ENCODE peak calls at places on chromosomes 12 and 14, in five cellular contexts. S is heart left ventricle; C is keratinocyte; R is CD8-positive, alpha-beta memory T cell; J is adrenal gland. G is an unnamed sample. For H3K36me3, the result is how much of the 10 kb centered on the place peaks cover.

GRCh38 chr14:54170301-54170700 is 213.7 kb upstream of the BMP4 start:
- DNase-seq in S (no peak), C (no peak), R (no peak), J (no peak), G (no peak)

GRCh38 chr14:24943024-24943423 is 106.9 kb downstream of the STXBP6 start:
- DNase-seq in S (no peak), C (no peak), R (no peak), J (no peak), G (peak)

GRCh38 chr14:91123201-91123600 is 9.3 kb downstream of the DGLUCY start:
- DNase-seq in S (no peak), C (no peak), R (no peak), J (no peak), G (peak)

GRCh38 chr14:102040153-102040552 is 46.7 kb downstream of the HSP90AA1 start:
- DNase-seq in S (no peak), C (no peak), R (no peak), J (no peak), G (no peak)

GRCh38 chr12:55142896-55143870 is 17.0 kb downstream of the OR9K2 start:
- DNase-seq in S (no peak), C (peak), R (peak), J (peak), G (no peak)

GRCh38 chr12:109383240-109383639 is 35.5 kb downstream of the MYO1H start:
- DNase-seq in S (no peak), C (no peak), R (no peak), J (no peak), G (no peak)

GRCh38 chr12:109753054-109753401 is 39.4 kb downstream of the FAM222A start:
- DNase-seq in S (no peak), C (no peak), R (no peak), J (peak), G (peak)

GRCh38 chr12:15193927-15194326 is 27.3 kb downstream of the RERG start:
- DNase-seq in S (no peak), C (no peak), R (no peak), J (no peak), G (no peak)

GRCh38 chr14:22837059-22837749 is 819 bp downstream of the MMP14 start:
- DNase-seq in S (peak), C (no peak), R (no peak), J (peak), G (peak)

GRCh38 chr12:110627500-110628195 is 13.7 kb downstream of the TCTN1 start:
- DNase-seq in S (no peak), C (no peak), R (no peak), J (no peak), G (no peak)

GRCh38 chr12:56046027-56046780 is 4.5 kb downstream of the RPS26 start:
- DNase-seq in S (no peak), C (no peak), R (no peak), J (no peak), G (no peak)

GRCh38 chr14:85531141-85531593 is 1.2 kb downstream of the FLRT2 start:
- DNase-seq in S (peak), C (no peak), R (no peak), J (peak), G (peak)

GRCh38 chr12:114314403-114314802 is 91.5 kb downstream of the TBX5 start:
- DNase-seq in S (no peak), C (no peak), R (no peak), J (no peak), G (no peak)

GRCh38 chr14:67263499-67264149 is 22.4 kb downstream of the PALS1 start:
- DNase-seq in S (no peak), C (no peak), R (no peak), J (no peak), G (no peak)

GRCh38 chr14:72610096-72610830 is 283.6 kb downstream of the DPF3 start:
- DNase-seq in S (no peak), C (peak), R (no peak), J (no peak), G (no peak)

GRCh38 chr14:69687963-69688649 is 76.7 kb downstream of the SUSD6 start:
- DNase-seq in S (no peak), C (no peak), R (no peak), J (no peak), G (no peak)

GRCh38 chr12:20184514-20184913 is 183.8 kb upstream of the PDE3A start:
- DNase-seq in S (no peak), C (no peak), R (no peak), J (no peak), G (no peak)

GRCh38 chr14:32419429-32419828 is 90.3 kb downstream of the AKAP6 start:
- DNase-seq in S (no peak), C (no peak), R (no peak), J (no peak), G (no peak)

GRCh38 chr12:118853634-118854033 is 127.7 kb upstream of the SRRM4 start:
- DNase-seq in S (no peak), C (no peak), R (no peak), J (no peak), G (no peak)

GRCh38 chr12:127621366-127621765 is 645.6 kb upstream of the TMEM132C start:
- DNase-seq in S (no peak), C (no peak), R (no peak), J (no peak), G (no peak)

GRCh38 chr12:28794796-28795195 is 354.3 kb upstream of the FAR2 start:
- DNase-seq in S (no peak), C (no peak), R (no peak), J (no peak), G (no peak)

GRCh38 chr12:50415899-50416479 is 15.3 kb downstream of the LARP4 start:
- DNase-seq in S (no peak), C (no peak), R (no peak), J (no peak), G (no peak)

GRCh38 chr12:92927436-92928116 is 1.5 kb downstream of the EEA1 start:
- DNase-seq in S (no peak), C (no peak), R (peak), J (no peak), G (no peak)

GRCh38 chr12:41663487-41664258 is 475.6 kb downstream of the PDZRN4 start:
- DNase-seq in S (no peak), C (no peak), R (no peak), J (no peak), G (no peak)

GRCh38 chr12:111314949-111315539 is 53.9 kb downstream of the PHETA1 start:
- DNase-seq in S (no peak), C (no peak), R (no peak), J (no peak), G (no peak)

GRCh38 chr12:53670966-53671365 is 4.9 kb downstream of the ATP5MC2 start:
- DNase-seq in S (no peak), C (no peak), R (no peak), J (no peak), G (no peak)

GRCh38 chr12:14395059-14395778 is 29.7 kb downstream of the ATF7IP start:
- DNase-seq in S (no peak), C (no peak), R (no peak), J (no peak), G (no peak)

GRCh38 chr12:692274-692673 is 29.0 kb upstream of the NINJ2 start:
- DNase-seq in S (no peak), C (no peak), R (no peak), J (no peak), G (no peak)

GRCh38 chr12:1130164-1130563 is 139.1 kb downstream of the ERC1 start:
- DNase-seq in S (no peak), C (no peak), R (no peak), J (no peak), G (no peak)

GRCh38 chr12:100024974-100025555 is 40.3 kb upstream of the ANKS1B start:
- DNase-seq in S (no peak), C (no peak), R (no peak), J (no peak), G (no peak)

GRCh38 chr12:132319359-132319950 is 9.9 kb downstream of the GALNT9 start:
- DNase-seq in S (no peak), C (no peak), R (no peak), J (no peak), G (peak)

GRCh38 chr12:4830568-4830967 is 79.1 kb upstream of the KCNA1 start:
- DNase-seq in S (no peak), C (no peak), R (no peak), J (no peak), G (no peak)

GRCh38 chr14:22221508-22221907 is 367.5 kb downstream of the DAD1 start:
- DNase-seq in S (no peak), C (no peak), R (no peak), J (no peak), G (no peak)

GRCh38 chr12:64304571-64304970 is 82.5 kb upstream of the KICS2 start:
- DNase-seq in S (no peak), C (no peak), R (no peak), J (no peak), G (no peak)

DNA sequence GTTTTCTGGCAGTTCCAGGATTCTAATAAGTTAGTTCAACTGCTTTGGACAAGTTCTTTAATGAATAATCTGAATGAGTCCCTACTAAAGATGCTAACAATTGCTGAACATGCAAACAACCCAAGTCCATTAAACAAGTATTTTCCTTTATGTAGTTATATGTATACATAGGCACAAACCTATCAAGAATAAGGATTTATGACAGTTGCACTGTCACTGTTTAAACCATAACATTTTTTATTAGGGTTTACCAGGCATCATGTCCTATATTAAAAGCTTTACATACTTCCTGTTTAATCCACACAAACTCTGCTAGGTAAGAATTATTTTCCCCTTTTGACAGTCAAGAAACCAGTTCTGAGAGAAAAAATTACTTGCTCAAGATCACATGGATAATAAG is 31.9 kb upstream of the COCH start:
- DNase-seq in S (no peak), C (no peak), R (no peak), J (no peak), G (no peak)
- H3K27ac ChIP-seq in S (no peak), C (no peak), R (no peak), J (no peak), G (no peak)

GRCh38 chr14:49769171-49769570 is 1.2 kb downstream of the KLHDC2 start:
- DNase-seq in S (no peak), C (no peak), R (no peak), J (peak), G (no peak)

GRCh38 chr14:49769581-49770211 is 1.7 kb downstream of the KLHDC2 start:
- DNase-seq in S (no peak), C (no peak), R (no peak), J (peak), G (no peak)

GRCh38 chr14:49768301-49769121 is 558 bp downstream of the KLHDC2 start:
- DNase-seq in S (peak), C (peak), R (peak), J (peak), G (peak)

GRCh38 chr14:49767473-49768300 is at the start of gene KLHDC2:
- DNase-seq in S (peak), C (no peak), R (peak), J (peak), G (peak)

GRCh38 chr14:49766839-49767238 is 1.1 kb upstream of the KLHDC2 start:
- DNase-seq in S (no peak), C (no peak), R (no peak), J (peak), G (no peak)
- H3K4me3 ChIP-seq in S (peak), C (peak), R (peak), J (peak), G (peak)

DNA sequence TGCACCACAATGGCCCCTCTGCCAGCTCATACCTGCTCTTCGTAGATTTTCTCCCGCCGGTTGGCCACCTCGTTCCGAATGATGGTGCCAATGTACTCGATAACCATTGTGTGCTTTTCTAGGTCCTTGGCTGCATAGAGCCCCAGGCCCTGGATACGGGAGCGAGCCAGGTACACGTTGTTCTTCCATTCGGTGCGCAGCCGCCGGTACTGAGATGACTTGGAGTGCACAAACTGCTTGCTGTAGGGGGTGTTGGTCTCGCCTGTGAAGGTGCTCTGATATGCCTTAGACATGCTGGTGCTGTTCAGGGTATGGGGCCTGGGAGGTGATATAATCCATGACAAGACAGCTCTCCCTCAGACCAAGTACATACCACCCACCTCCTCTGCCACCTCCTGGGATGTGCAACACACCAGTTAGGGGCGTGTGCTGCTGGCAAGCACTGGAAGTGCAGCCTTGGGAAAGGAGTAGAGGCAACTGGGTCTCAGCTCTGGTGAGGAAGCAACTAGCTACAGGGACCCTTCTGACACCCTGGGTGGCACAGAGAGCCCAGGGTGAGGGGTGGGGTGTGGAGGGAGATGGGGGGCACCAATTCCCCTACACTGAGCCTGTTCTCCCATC is 4.1 kb upstream of the PRKAG1 start:
- DNase-seq in S (no peak), C (no peak), R (no peak), J (peak), G (no peak)
- H3K36me3 ChIP-seq in S (half or more), C (under half), R (under half), J (under half), G (under half)

DNA sequence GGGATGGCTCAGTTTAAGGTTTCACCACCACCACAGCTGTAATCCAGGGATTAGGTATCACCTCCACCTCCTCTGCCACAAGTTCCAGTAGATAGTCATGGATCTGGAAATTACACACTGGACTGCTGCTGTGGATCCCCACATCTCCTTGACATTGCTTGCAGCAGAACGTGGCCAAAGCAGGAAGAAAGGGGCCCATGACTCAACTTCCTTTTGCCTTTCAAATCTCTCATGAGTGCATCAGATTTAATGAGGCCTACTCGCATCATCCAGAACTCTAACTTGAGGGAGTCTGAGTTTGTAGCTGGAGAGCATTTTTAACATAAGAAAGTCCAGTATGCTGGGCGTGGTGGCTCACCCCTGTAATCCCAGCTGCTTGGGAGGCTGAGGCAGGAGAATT is 29.2 kb upstream of the TMED10 start:
- DNase-seq in S (no peak), C (no peak), R (no peak), J (no peak), G (no peak)
- H3K27ac ChIP-seq in S (no peak), C (no peak), R (no peak), J (no peak), G (no peak)

DNA sequence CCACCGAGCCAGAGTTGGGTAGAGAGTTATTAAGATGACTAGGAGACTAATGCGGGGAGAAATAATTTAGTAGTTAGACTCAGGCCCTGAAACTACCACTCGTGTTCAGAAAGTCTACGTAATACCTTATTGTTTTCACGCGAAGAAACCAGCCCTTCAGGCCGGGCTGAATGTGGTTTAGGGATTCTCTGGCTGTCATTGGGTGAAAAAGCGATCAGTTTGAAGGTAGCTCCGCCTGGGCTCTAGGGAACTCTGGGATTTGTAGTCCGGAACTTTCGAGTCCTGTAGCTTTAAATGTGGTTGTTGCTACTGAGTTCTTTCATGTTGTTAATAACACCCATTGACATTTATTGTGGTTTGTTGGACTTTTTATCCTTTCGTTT is 549 bp upstream of the WDR89 start:
- DNase-seq in S (peak), C (peak), R (peak), J (peak), G (peak)
- H3K4me3 ChIP-seq in S (peak), C (peak), R (peak), J (peak), G (peak)

DNA sequence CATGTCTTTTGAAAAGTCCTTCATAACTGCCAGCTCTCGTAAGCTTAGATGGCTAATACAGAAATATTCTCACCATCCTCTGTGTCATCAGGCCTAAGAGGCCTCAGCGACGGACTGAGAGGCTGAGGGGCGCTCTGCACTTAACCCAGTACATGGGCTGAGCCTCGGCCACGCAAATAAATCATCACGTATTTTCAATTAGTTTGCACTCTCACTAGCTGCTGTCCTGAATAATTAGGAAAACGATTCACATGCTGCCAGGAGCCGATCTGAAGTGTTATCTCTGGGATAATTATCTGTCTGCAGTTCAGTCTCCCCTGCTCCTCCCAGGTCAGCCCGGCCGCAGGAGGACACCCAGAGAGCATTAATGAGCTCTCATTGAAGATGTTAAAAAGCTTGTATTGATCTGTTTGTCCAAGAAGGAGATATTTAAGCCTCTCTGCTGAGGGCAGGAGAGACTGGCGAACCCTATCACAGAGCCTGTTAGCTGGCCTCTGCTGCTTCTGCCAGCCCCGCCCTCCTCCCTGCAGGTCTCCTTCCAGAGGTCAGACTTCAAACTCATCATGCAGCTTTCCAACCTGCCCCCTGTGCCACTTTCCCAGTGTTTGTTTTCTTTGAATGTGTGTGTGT is 1051.3 kb downstream of the VRK1 start:
- DNase-seq in S (no peak), C (no peak), R (no peak), J (no peak), G (no peak)
- H3K36me3 ChIP-seq in S (under half), C (under half), R (under half), J (under half), G (under half)

GRCh38 chr14:74946659-74947281 is 8.6 kb downstream of the PGF start:
- DNase-seq in S (no peak), C (no peak), R (no peak), J (no peak), G (peak)

GRCh38 chr14:74942608-74943007 is 12.8 kb downstream of the PGF start:
- DNase-seq in S (no peak), C (no peak), R (no peak), J (no peak), G (no peak)

GRCh38 chr14:74947353-74948227 is 7.8 kb downstream of the PGF start:
- DNase-seq in S (no peak), C (no peak), R (no peak), J (no peak), G (no peak)

GRCh38 chr14:74945852-74946658 is 9.3 kb downstream of the PGF start:
- DNase-seq in S (peak), C (no peak), R (peak), J (peak), G (peak)

DNA sequence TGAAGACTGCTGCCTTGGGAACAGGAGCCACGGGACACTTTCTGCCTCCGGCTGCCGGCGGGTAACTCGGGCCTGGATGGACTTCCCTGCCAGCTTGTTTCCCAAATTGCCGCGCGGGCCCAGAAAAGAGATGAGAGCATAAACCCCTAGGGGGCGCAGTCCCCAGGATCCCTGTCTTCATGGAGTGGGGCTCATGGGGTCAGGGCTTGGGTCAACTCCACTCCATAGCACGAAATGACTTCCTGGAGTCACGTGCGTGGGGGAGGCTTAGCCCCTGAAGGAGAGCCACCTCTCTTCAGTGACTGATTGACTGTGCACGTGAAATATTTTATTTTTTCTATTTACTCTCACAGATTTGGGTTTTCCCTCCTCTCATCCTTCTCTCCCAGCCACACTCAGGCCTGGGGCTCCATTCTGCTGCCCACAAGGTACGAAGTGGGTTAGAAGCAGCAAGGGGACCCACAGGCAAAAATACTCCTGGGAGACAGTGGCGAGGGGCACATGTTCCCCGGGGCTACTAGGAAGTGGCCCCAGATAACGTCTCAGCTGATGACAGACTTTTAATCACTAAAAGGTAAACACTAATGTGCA is 10.0 kb downstream of the PGF start:
- DNase-seq in S (no peak), C (no peak), R (no peak), J (no peak), G (peak)
- H3K27ac ChIP-seq in S (no peak), C (no peak), R (no peak), J (no peak), G (peak)

G was measured in psoas muscle.